ENCODE peak calls at places on chromosomes 16 and 17, in four cellular contexts. I is heart right ventricle; A is activated CD8-positive, alpha-beta T cell treated with anti-CD3 and anti-CD28 coated beads for 36 hours; V is endothelial cell. T is an unnamed sample.

GRCh38 chr17:9079461-9080103 is 58.3 kb downstream of the NTN1 start:
- DNase-seq in A (peak), I (no peak), V (peak), T (no peak)

GRCh38 chr17:70040336-70040735 is 34.7 kb upstream of the KCNJ16 start:
- DNase-seq in I (no peak), A (no peak), V (no peak), T (no peak)

GRCh38 chr16:87956169-87956770 is 5.0 kb downstream of the BANP start:
- DNase-seq in A (peak), I (peak), V (no peak), T (peak)

GRCh38 chr17:50871369-50871768 is 5.2 kb upstream of the TOB1 start:
- DNase-seq in V (no peak), I (no peak), A (peak), T (no peak)

GRCh38 chr16:278863-279366 is 1.5 kb upstream of the ARHGDIG start:
- DNase-seq in V (no peak), A (peak), I (peak), T (peak)

GRCh38 chr17:59284317-59284716 is 47.1 kb upstream of the YPEL2 start:
- DNase-seq in V (no peak), I (no peak), A (no peak), T (no peak)

GRCh38 chr17:40556884-40557414 is 8.3 kb downstream of the CCR7 start:
- DNase-seq in A (peak), I (peak), V (no peak), T (no peak)

GRCh38 chr17:7842380-7842949 is 8.4 kb downstream of the KDM6B start:
- DNase-seq in A (peak), V (no peak), I (peak), T (peak)

GRCh38 chr17:6558932-6559752 is 2.8 kb upstream of the PITPNM3 start:
- DNase-seq in A (no peak), V (no peak), I (no peak), T (no peak)

GRCh38 chr17:40371261-40371929 is 6.9 kb upstream of the GJD3 start:
- DNase-seq in A (peak), I (no peak), V (no peak), T (no peak)

GRCh38 chr16:46908540-46909372 is 24.6 kb downstream of the GPT2 start:
- DNase-seq in V (peak), I (peak), A (peak), T (peak)

GRCh38 chr17:1123397-1124237 is 56.2 kb downstream of the ABR start:
- DNase-seq in A (no peak), I (no peak), V (no peak), T (peak)

GRCh38 chr16:8561496-8561895 is 28.8 kb downstream of the TMEM114 start:
- DNase-seq in I (no peak), A (no peak), V (no peak), T (no peak)

GRCh38 chr16:48052731-48053130 is 103.1 kb downstream of the ABCC12 start:
- DNase-seq in V (no peak), I (no peak), A (no peak), T (no peak)

GRCh38 chr16:56203052-56203451 is 11.8 kb downstream of the GNAO1 start:
- DNase-seq in A (peak), I (no peak), V (no peak), T (peak)

GRCh38 chr17:8941520-8941919 is 24.0 kb downstream of the PIK3R5 start:
- DNase-seq in A (peak), I (no peak), V (no peak), T (no peak)

GRCh38 chr16:10878644-10879498 is 1.9 kb downstream of the CIITA start:
- DNase-seq in I (no peak), V (peak), A (peak), T (peak)

GRCh38 chr17:59483860-59484259 is 81.5 kb upstream of the DHX40 start:
- DNase-seq in V (no peak), I (no peak), A (no peak), T (no peak)

GRCh38 chr17:1495265-1495664 is 2.8 kb upstream of the MYO1C start:
- DNase-seq in V (no peak), I (peak), A (no peak), T (no peak)

GRCh38 chr17:70905796-70906195 is 736.5 kb downstream of the KCNJ2 start:
- DNase-seq in V (no peak), A (no peak), I (peak), T (peak)

GRCh38 chr16:424033-424622 is 1.3 kb upstream of the RAB11FIP3 start:
- DNase-seq in I (peak), V (no peak), A (no peak), T (no peak)

GRCh38 chr17:7336240-7337175 is at the start of gene ACAP1:
- DNase-seq in V (peak), I (no peak), A (peak), T (no peak)

GRCh38 chr17:72373910-72374741 is 253.3 kb downstream of the SOX9 start:
- DNase-seq in A (no peak), V (no peak), I (no peak), T (no peak)

GRCh38 chr17:15341385-15341849 is at the start of gene TEKT3:
- DNase-seq in I (peak), V (peak), A (peak), T (peak)

GRCh38 chr17:8294361-8294760 is 839 bp downstream of the SLC25A35 start:
- DNase-seq in A (no peak), I (no peak), V (no peak), T (no peak)

GRCh38 chr16:86874141-86874540 is 295.8 kb downstream of the FOXL1 start:
- DNase-seq in V (peak), I (no peak), A (peak), T (peak)

GRCh38 chr16:56947604-56947995 is 14.2 kb upstream of the CETP start:
- DNase-seq in I (no peak), A (no peak), V (no peak), T (no peak)

GRCh38 chr17:41394254-41395016 is 3.0 kb downstream of the KRT31 start:
- DNase-seq in A (no peak), V (no peak), I (no peak), T (no peak)

GRCh38 chr17:12730931-12731521 is 58.3 kb upstream of the ARHGAP44 start:
- DNase-seq in A (no peak), I (peak), V (no peak), T (no peak)